ENCODE peak calls at places on chromosome 15, in seven cellular contexts. F is amniotic epithelial cell; M is mesendoderm; A is CD8-positive, alpha-beta T cell; K is heart right ventricle; Z is EL; Y is AG08396. J is an unnamed sample.

GRCh38 chr15:84992157-84992940 is 10.7 kb downstream of the PDE8A start:
- DNase-seq in F (peak; percentile 89), A (no peak), Z (peak; percentile 74), K (no peak), Y (peak; percentile 65), M (no peak), J (no peak)

GRCh38 chr15:76293361-76293760 is 17.9 kb downstream of the ETFA start:
- DNase-seq in M (no peak), Y (no peak), Z (peak; percentile 37), K (no peak), F (peak; percentile 33), A (no peak), J (no peak)

GRCh38 chr15:65204931-65205655 is 6.2 kb downstream of the CILP start:
- DNase-seq in M (no peak), Y (no peak), Z (no peak), F (no peak), A (no peak), K (no peak), J (no peak)

GRCh38 chr15:62464705-62465104 is 299.6 kb upstream of the C2CD4B start:
- DNase-seq in Z (peak; percentile 92), F (peak; percentile 52), A (no peak), Y (peak; percentile 57), M (peak; percentile 81), K (no peak), J (no peak)

GRCh38 chr15:66565731-66566130 is at the start of gene LCTL:
- DNase-seq in F (peak; percentile 47), K (no peak), Y (peak; percentile 49), Z (peak; percentile 63), M (peak; percentile 81), A (no peak), J (no peak)

GRCh38 chr15:82624008-82624407 is 23.2 kb downstream of the CPEB1 start:
- DNase-seq in A (no peak), Y (peak; percentile 63), K (no peak), F (peak; percentile 36), Z (peak; percentile 41), M (no peak), J (no peak)

GRCh38 chr15:32030795-32031194 is 480 bp downstream of the CHRNA7 start:
- DNase-seq in Y (no peak), A (no peak), M (peak; percentile 52), K (no peak), F (no peak), Z (no peak), J (no peak)

GRCh38 chr15:72195101-72195511 is 2.5 kb downstream of the GRAMD2A start:
- DNase-seq in Y (no peak), K (no peak), A (no peak), M (peak; percentile 59), Z (no peak), F (no peak), J (peak; percentile 93)

GRCh38 chr15:72782993-72783562 is 480 bp downstream of the ADPGK start:
- DNase-seq in K (no peak), M (peak; percentile 74), Y (peak; percentile 39), A (peak; percentile 8), F (peak; percentile 71), Z (peak; percentile 37), J (peak; percentile 77)

GRCh38 chr15:77722759-77723460 is 90.2 kb upstream of the LINGO1 start:
- DNase-seq in K (no peak), F (no peak), A (no peak), M (peak; percentile 53), Y (no peak), Z (no peak), J (no peak)

GRCh38 chr15:38941399-38941953 is 376.9 kb upstream of the RASGRP1 start:
- DNase-seq in Y (no peak), F (peak; percentile 49), M (peak; percentile 30), Z (peak; percentile 31), K (no peak), A (no peak), J (no peak)

GRCh38 chr15:40938530-40938870 is 9.4 kb downstream of the DLL4 start:
- DNase-seq in Z (no peak), A (no peak), Y (no peak), K (peak; percentile 16), M (no peak), F (no peak), J (no peak)

GRCh38 chr15:75666823-75667501 is 19.2 kb downstream of the SNX33 start:
- DNase-seq in M (peak; percentile 84), Y (peak; percentile 92), Z (peak; percentile 100), K (peak; percentile 42), A (no peak), F (peak; percentile 92), J (no peak)

GRCh38 chr15:72554471-72555425 is 80.6 kb downstream of the ARIH1 start:
- DNase-seq in Y (no peak), A (no peak), Z (peak; percentile 69), M (no peak), F (peak; percentile 84), K (no peak), J (no peak)

GRCh38 chr15:101083336-101084045 is 164.3 kb downstream of the LRRK1 start:
- DNase-seq in M (no peak), F (no peak), Y (no peak), K (no peak), Z (no peak), A (no peak), J (no peak)

GRCh38 chr15:56788359-56788758 is 55.0 kb upstream of the ZNF280D start:
- DNase-seq in A (no peak), M (no peak), F (no peak), K (no peak), Y (no peak), Z (no peak), J (no peak)

GRCh38 chr15:80925597-80926059 is 64.0 kb downstream of the MESD start:
- DNase-seq in F (peak; percentile 17), K (no peak), Y (no peak), M (no peak), Z (no peak), A (no peak), J (no peak)

GRCh38 chr15:41985236-41986160 is 13.1 kb upstream of the EHD4 start:
- DNase-seq in A (no peak), Z (no peak), M (no peak), F (no peak), K (no peak), Y (no peak), J (no peak)

GRCh38 chr15:31480356-31481058 is 153.9 kb downstream of the KLF13 start:
- DNase-seq in F (no peak), Z (no peak), Y (no peak), K (no peak), A (no peak), M (no peak), J (no peak)

GRCh38 chr15:94164202-94164807 is 67.1 kb upstream of the MCTP2 start:
- DNase-seq in Z (peak; percentile 12), K (no peak), A (peak; percentile 19), Y (peak; percentile 34), M (peak; percentile 81), F (peak; percentile 63), J (peak; percentile 74)

GRCh38 chr15:57327985-57328471 is 48.3 kb upstream of the CGNL1 start:
- DNase-seq in Z (peak; percentile 99), M (peak; percentile 58), A (no peak), Y (peak; percentile 87), F (peak; percentile 86), K (no peak), J (no peak)

GRCh38 chr15:75454471-75455418 is 3.3 kb upstream of the SIN3A start:
- DNase-seq in A (peak; percentile 63), K (no peak), Y (peak; percentile 71), Z (no peak), F (no peak), M (peak; percentile 78), J (peak; percentile 49)

GRCh38 chr15:59301527-59301926 is 71.1 kb downstream of the MYO1E start:
- DNase-seq in A (no peak), K (no peak), M (no peak), Y (no peak), F (no peak), Z (no peak), J (no peak)